ENCODE peak calls at places on chromosomes 12 and 14, in five cellular contexts. One of them, this sample, is unnamed.

GRCh38 chr14:77485256-77485655 is 13.4 kb downstream of the ISM2 start:
- DNase-seq in heart left ventricle: no peak
- DNase-seq in astrocyte of the spinal cord: no peak
- DNase-seq in astrocyte: no peak
- DNase-seq in fibroblast of lung: peak
- DNase-seq in this sample: no peak

GRCh38 chr14:101876539-101876938 is 87.8 kb upstream of the DYNC1H1 start:
- DNase-seq in astrocyte of the spinal cord: no peak
- DNase-seq in fibroblast of lung: peak
- DNase-seq in heart left ventricle: peak
- DNase-seq in astrocyte: no peak
- DNase-seq in this sample: peak

GRCh38 chr12:31989987-31990386 is 30.8 kb downstream of the RESF1 start:
- DNase-seq in astrocyte: peak
- DNase-seq in fibroblast of lung: peak
- DNase-seq in astrocyte of the spinal cord: peak
- DNase-seq in heart left ventricle: no peak
- DNase-seq in this sample: peak

GRCh38 chr12:94802796-94803195 is 152.4 kb upstream of the TMCC3 start:
- DNase-seq in astrocyte: no peak
- DNase-seq in heart left ventricle: no peak
- DNase-seq in astrocyte of the spinal cord: no peak
- DNase-seq in fibroblast of lung: no peak
- DNase-seq in this sample: no peak

GRCh38 chr12:20567413-20567812 is 127.7 kb upstream of the SLCO1C1 start:
- DNase-seq in heart left ventricle: no peak
- DNase-seq in astrocyte of the spinal cord: no peak
- DNase-seq in fibroblast of lung: peak
- DNase-seq in astrocyte: no peak
- DNase-seq in this sample: no peak

GRCh38 chr12:118714051-118714460 is 267.3 kb upstream of the SRRM4 start:
- DNase-seq in astrocyte: no peak
- DNase-seq in fibroblast of lung: no peak
- DNase-seq in astrocyte of the spinal cord: no peak
- DNase-seq in heart left ventricle: no peak
- DNase-seq in this sample: peak

GRCh38 chr14:91866061-91866460 is 1.3 kb downstream of the TC2N start:
- DNase-seq in astrocyte of the spinal cord: peak
- DNase-seq in heart left ventricle: no peak
- DNase-seq in astrocyte: peak
- DNase-seq in fibroblast of lung: peak
- DNase-seq in this sample: peak

GRCh38 chr14:95998656-95999055 is 40.5 kb upstream of the C14orf132 start:
- DNase-seq in astrocyte: peak
- DNase-seq in astrocyte of the spinal cord: peak
- DNase-seq in fibroblast of lung: peak
- DNase-seq in heart left ventricle: no peak
- DNase-seq in this sample: no peak

GRCh38 chr14:102501751-102502315 is 7.7 kb downstream of the ANKRD9 start:
- DNase-seq in heart left ventricle: no peak
- DNase-seq in astrocyte: no peak
- DNase-seq in fibroblast of lung: no peak
- DNase-seq in astrocyte of the spinal cord: no peak
- DNase-seq in this sample: no peak

GRCh38 chr12:93419388-93420034 is 22.2 kb downstream of the UBE2N start:
- DNase-seq in astrocyte: peak
- DNase-seq in heart left ventricle: no peak
- DNase-seq in fibroblast of lung: peak
- DNase-seq in astrocyte of the spinal cord: peak
- DNase-seq in this sample: no peak

GRCh38 chr12:5971194-5971850 is 26.3 kb upstream of the ANO2 start:
- DNase-seq in fibroblast of lung: no peak
- DNase-seq in heart left ventricle: no peak
- DNase-seq in astrocyte: no peak
- DNase-seq in astrocyte of the spinal cord: no peak
- DNase-seq in this sample: no peak

GRCh38 chr12:64269161-64269560 is 47.1 kb upstream of the KICS2 start:
- DNase-seq in astrocyte: no peak
- DNase-seq in heart left ventricle: no peak
- DNase-seq in fibroblast of lung: no peak
- DNase-seq in astrocyte of the spinal cord: no peak
- DNase-seq in this sample: no peak

GRCh38 chr14:40618225-40618898 is 988.3 kb upstream of the LRFN5 start:
- DNase-seq in astrocyte of the spinal cord: no peak
- DNase-seq in astrocyte: no peak
- DNase-seq in fibroblast of lung: no peak
- DNase-seq in heart left ventricle: no peak
- DNase-seq in this sample: no peak

GRCh38 chr14:83559721-83560120 is 1970.2 kb upstream of the FLRT2 start:
- DNase-seq in heart left ventricle: no peak
- DNase-seq in astrocyte: peak
- DNase-seq in fibroblast of lung: peak
- DNase-seq in astrocyte of the spinal cord: peak
- DNase-seq in this sample: no peak

GRCh38 chr14:79596531-79596930 is 614.8 kb downstream of the DIO2 start:
- DNase-seq in fibroblast of lung: peak
- DNase-seq in astrocyte of the spinal cord: peak
- DNase-seq in heart left ventricle: no peak
- DNase-seq in astrocyte: peak
- DNase-seq in this sample: no peak

DNA sequence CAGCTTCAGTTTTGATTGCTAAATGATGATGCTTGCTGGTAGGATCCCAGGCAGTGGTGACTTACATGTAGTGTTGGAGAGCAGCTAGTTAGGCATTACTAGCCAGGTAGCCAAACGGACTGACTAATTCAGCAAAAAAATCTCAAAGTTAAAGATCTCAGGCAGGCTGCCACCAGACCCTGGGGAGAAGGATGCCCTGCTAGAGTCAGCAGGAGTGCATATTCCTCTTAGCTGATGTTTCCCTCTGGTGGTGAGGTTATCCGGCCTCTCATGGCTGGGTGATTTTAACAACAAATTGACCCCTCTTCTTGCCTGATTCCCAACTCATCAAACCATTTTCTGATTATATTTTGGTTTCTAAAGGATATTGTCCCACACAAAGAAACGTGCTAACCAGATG is 2.8 kb downstream of the EFS start:
- DNase-seq in astrocyte: peak
- DNase-seq in astrocyte of the spinal cord: peak
- DNase-seq in heart left ventricle: no peak
- DNase-seq in fibroblast of lung: peak
- DNase-seq in this sample: no peak
- TF ChIP-seq CTCF in astrocyte: peak
- TF ChIP-seq CTCF in astrocyte of the spinal cord: peak
- TF ChIP-seq CTCF in heart left ventricle: no peak
- TF ChIP-seq CTCF in fibroblast of lung: peak
- TF ChIP-seq CTCF in this sample: no peak

GRCh38 chr12:27705263-27705662 is 5.4 kb upstream of the MRPS35 start:
- DNase-seq in heart left ventricle: no peak
- DNase-seq in fibroblast of lung: no peak
- DNase-seq in astrocyte: no peak
- DNase-seq in astrocyte of the spinal cord: no peak
- DNase-seq in this sample: no peak
- TF ChIP-seq CTCF in heart left ventricle: no peak
- TF ChIP-seq CTCF in fibroblast of lung: no peak
- TF ChIP-seq CTCF in astrocyte: no peak
- TF ChIP-seq CTCF in astrocyte of the spinal cord: no peak
- TF ChIP-seq CTCF in this sample: no peak

DNA sequence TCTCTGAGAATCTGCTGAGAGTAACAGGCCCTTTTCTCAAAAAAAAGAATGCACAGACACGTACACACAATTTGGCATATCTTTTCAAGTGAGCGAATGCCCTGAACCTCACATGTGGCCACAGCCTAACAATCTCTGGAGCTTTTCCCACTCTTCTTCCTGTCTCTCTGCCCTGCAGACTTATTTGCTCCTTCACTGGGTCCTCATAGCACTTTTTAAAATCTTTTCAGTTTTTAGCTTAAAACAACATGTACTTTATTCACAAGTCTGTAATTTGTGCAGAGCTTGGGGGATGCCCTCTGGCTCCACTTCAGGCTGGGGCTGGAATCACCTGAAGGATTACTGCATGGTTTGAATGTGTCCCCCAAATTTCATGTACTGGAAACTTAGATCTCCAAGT is 9.0 kb downstream of the MAP1LC3B2 start:
- DNase-seq in astrocyte: no peak
- DNase-seq in heart left ventricle: no peak
- DNase-seq in astrocyte of the spinal cord: no peak
- DNase-seq in fibroblast of lung: no peak
- DNase-seq in this sample: no peak
- TF ChIP-seq CTCF in astrocyte: no peak
- TF ChIP-seq CTCF in heart left ventricle: no peak
- TF ChIP-seq CTCF in astrocyte of the spinal cord: no peak
- TF ChIP-seq CTCF in fibroblast of lung: no peak
- TF ChIP-seq CTCF in this sample: no peak

GRCh38 chr12:39958377-39958776 is 147.5 kb downstream of the SLC2A13 start:
- DNase-seq in fibroblast of lung: no peak
- DNase-seq in heart left ventricle: no peak
- DNase-seq in astrocyte: no peak
- DNase-seq in astrocyte of the spinal cord: no peak
- DNase-seq in this sample: peak
- TF ChIP-seq CTCF in fibroblast of lung: peak
- TF ChIP-seq CTCF in heart left ventricle: no peak
- TF ChIP-seq CTCF in astrocyte: no peak
- TF ChIP-seq CTCF in astrocyte of the spinal cord: peak
- TF ChIP-seq CTCF in this sample: no peak